ENCODE peak calls at places on chromosomes 12 and 14, in five cellular contexts. One of them, this sample, is unnamed.

GRCh38 chr12:110421159-110421661 is 17.7 kb upstream of the ANAPC7 start:
- DNase-seq in activated T-helper 1 cell treated with Interleukin-2 at 50 U/mL for 16 hours: no peak
- DNase-seq in AG08396: no peak
- DNase-seq in stomach: no peak
- DNase-seq in endothelial cell of umbilical vein: no peak
- DNase-seq in this sample: no peak

GRCh38 chr12:45666452-45667215 is 62.9 kb upstream of the ARID2 start:
- DNase-seq in activated T-helper 1 cell treated with Interleukin-2 at 50 U/mL for 16 hours: no peak
- DNase-seq in AG08396: no peak
- DNase-seq in stomach: no peak
- DNase-seq in endothelial cell of umbilical vein: no peak
- DNase-seq in this sample: no peak

GRCh38 chr12:24937553-24938244 is 11.2 kb downstream of the BCAT1 start:
- DNase-seq in activated T-helper 1 cell treated with Interleukin-2 at 50 U/mL for 16 hours: no peak
- DNase-seq in AG08396: no peak
- DNase-seq in stomach: no peak
- DNase-seq in endothelial cell of umbilical vein: no peak
- DNase-seq in this sample: peak; percentile 12

GRCh38 chr12:66741919-66742318 is 63.0 kb upstream of the GRIP1 start:
- DNase-seq in activated T-helper 1 cell treated with Interleukin-2 at 50 U/mL for 16 hours: no peak
- DNase-seq in AG08396: no peak
- DNase-seq in stomach: no peak
- DNase-seq in endothelial cell of umbilical vein: no peak
- DNase-seq in this sample: no peak

GRCh38 chr12:126182619-126183236 is 1117.5 kb downstream of the AACS start:
- DNase-seq in activated T-helper 1 cell treated with Interleukin-2 at 50 U/mL for 16 hours: no peak
- DNase-seq in AG08396: no peak
- DNase-seq in stomach: no peak
- DNase-seq in endothelial cell of umbilical vein: no peak
- DNase-seq in this sample: no peak

GRCh38 chr12:59181378-59181777 is 261.1 kb upstream of the LRIG3 start:
- DNase-seq in activated T-helper 1 cell treated with Interleukin-2 at 50 U/mL for 16 hours: no peak
- DNase-seq in AG08396: no peak
- DNase-seq in stomach: no peak
- DNase-seq in endothelial cell of umbilical vein: no peak
- DNase-seq in this sample: no peak

GRCh38 chr14:50342211-50343080 is 30.3 kb downstream of the DMAC2L start:
- DNase-seq in activated T-helper 1 cell treated with Interleukin-2 at 50 U/mL for 16 hours: no peak
- DNase-seq in AG08396: peak; percentile 72
- DNase-seq in stomach: no peak
- DNase-seq in endothelial cell of umbilical vein: peak; percentile 84
- DNase-seq in this sample: no peak

GRCh38 chr14:94354638-94355185 is 31.6 kb upstream of the SERPINA6 start:
- DNase-seq in activated T-helper 1 cell treated with Interleukin-2 at 50 U/mL for 16 hours: no peak
- DNase-seq in AG08396: no peak
- DNase-seq in stomach: peak; percentile 7
- DNase-seq in endothelial cell of umbilical vein: no peak
- DNase-seq in this sample: no peak

GRCh38 chr14:79285263-79285662 is 926.0 kb downstream of the DIO2 start:
- DNase-seq in activated T-helper 1 cell treated with Interleukin-2 at 50 U/mL for 16 hours: no peak
- DNase-seq in AG08396: no peak
- DNase-seq in stomach: no peak
- DNase-seq in endothelial cell of umbilical vein: no peak
- DNase-seq in this sample: no peak

GRCh38 chr14:39342768-39343167 is 89.5 kb downstream of the FBXO33 start:
- DNase-seq in activated T-helper 1 cell treated with Interleukin-2 at 50 U/mL for 16 hours: no peak
- DNase-seq in AG08396: no peak
- DNase-seq in stomach: no peak
- DNase-seq in endothelial cell of umbilical vein: no peak
- DNase-seq in this sample: no peak

GRCh38 chr14:31038521-31039166 is 12.5 kb upstream of the STRN3 start:
- DNase-seq in activated T-helper 1 cell treated with Interleukin-2 at 50 U/mL for 16 hours: no peak
- DNase-seq in AG08396: no peak
- DNase-seq in stomach: no peak
- DNase-seq in endothelial cell of umbilical vein: peak; percentile 96
- DNase-seq in this sample: no peak

GRCh38 chr12:71873821-71874220 is 34.3 kb downstream of the TBC1D15 start:
- DNase-seq in activated T-helper 1 cell treated with Interleukin-2 at 50 U/mL for 16 hours: no peak
- DNase-seq in AG08396: no peak
- DNase-seq in stomach: no peak
- DNase-seq in endothelial cell of umbilical vein: no peak
- DNase-seq in this sample: no peak

GRCh38 chr12:93884794-93885460 is 207.8 kb downstream of the CRADD start:
- DNase-seq in activated T-helper 1 cell treated with Interleukin-2 at 50 U/mL for 16 hours: no peak
- DNase-seq in AG08396: no peak
- DNase-seq in stomach: no peak
- DNase-seq in endothelial cell of umbilical vein: no peak
- DNase-seq in this sample: no peak

GRCh38 chr14:76699901-76700590 is 61.2 kb upstream of the VASH1 start:
- DNase-seq in activated T-helper 1 cell treated with Interleukin-2 at 50 U/mL for 16 hours: no peak
- DNase-seq in AG08396: no peak
- DNase-seq in stomach: no peak
- DNase-seq in endothelial cell of umbilical vein: no peak
- DNase-seq in this sample: no peak

GRCh38 chr12:50234347-50234746 is 49.0 kb downstream of the LIMA1 start:
- DNase-seq in activated T-helper 1 cell treated with Interleukin-2 at 50 U/mL for 16 hours: no peak
- DNase-seq in AG08396: no peak
- DNase-seq in stomach: peak; percentile 32
- DNase-seq in endothelial cell of umbilical vein: no peak
- DNase-seq in this sample: no peak

GRCh38 chr14:70473825-70474224 is 21.9 kb downstream of the ADAM21 start:
- DNase-seq in activated T-helper 1 cell treated with Interleukin-2 at 50 U/mL for 16 hours: no peak
- DNase-seq in AG08396: no peak
- DNase-seq in stomach: no peak
- DNase-seq in endothelial cell of umbilical vein: no peak
- DNase-seq in this sample: no peak

GRCh38 chr12:124727244-124727673 is 136.4 kb downstream of the SCARB1 start:
- DNase-seq in activated T-helper 1 cell treated with Interleukin-2 at 50 U/mL for 16 hours: no peak
- DNase-seq in AG08396: no peak
- DNase-seq in stomach: peak; percentile 43
- DNase-seq in endothelial cell of umbilical vein: peak; percentile 86
- DNase-seq in this sample: peak; percentile 65

GRCh38 chr14:45199246-45199645 is 53.8 kb downstream of the MIS18BP1 start:
- DNase-seq in activated T-helper 1 cell treated with Interleukin-2 at 50 U/mL for 16 hours: no peak
- DNase-seq in AG08396: peak; percentile 15
- DNase-seq in stomach: no peak
- DNase-seq in endothelial cell of umbilical vein: no peak
- DNase-seq in this sample: no peak

GRCh38 chr12:98440165-98440581 is 75.2 kb upstream of the TMPO start:
- DNase-seq in activated T-helper 1 cell treated with Interleukin-2 at 50 U/mL for 16 hours: no peak
- DNase-seq in AG08396: peak; percentile 73
- DNase-seq in stomach: peak; percentile 35
- DNase-seq in endothelial cell of umbilical vein: peak; percentile 95
- DNase-seq in this sample: no peak

GRCh38 chr12:6074394-6074793 is 50.1 kb downstream of the VWF start:
- DNase-seq in activated T-helper 1 cell treated with Interleukin-2 at 50 U/mL for 16 hours: no peak
- DNase-seq in AG08396: no peak
- DNase-seq in stomach: no peak
- DNase-seq in endothelial cell of umbilical vein: no peak
- DNase-seq in this sample: no peak

GRCh38 chr14:84485016-84485415 is 1044.9 kb upstream of the FLRT2 start:
- DNase-seq in activated T-helper 1 cell treated with Interleukin-2 at 50 U/mL for 16 hours: no peak
- DNase-seq in AG08396: no peak
- DNase-seq in stomach: no peak
- DNase-seq in endothelial cell of umbilical vein: no peak
- DNase-seq in this sample: no peak

GRCh38 chr12:7012024-7012607 is 6.2 kb downstream of the LPCAT3 start:
- DNase-seq in activated T-helper 1 cell treated with Interleukin-2 at 50 U/mL for 16 hours: no peak
- DNase-seq in AG08396: no peak
- DNase-seq in stomach: no peak
- DNase-seq in endothelial cell of umbilical vein: no peak
- DNase-seq in this sample: no peak

GRCh38 chr14:44162197-44162596 is 344.9 kb downstream of the FSCB start:
- DNase-seq in activated T-helper 1 cell treated with Interleukin-2 at 50 U/mL for 16 hours: no peak
- DNase-seq in AG08396: no peak
- DNase-seq in stomach: no peak
- DNase-seq in endothelial cell of umbilical vein: no peak
- DNase-seq in this sample: no peak

GRCh38 chr14:49769581-49770211 is 1.7 kb downstream of the KLHDC2 start:
- DNase-seq in activated T-helper 1 cell treated with Interleukin-2 at 50 U/mL for 16 hours: no peak
- DNase-seq in AG08396: no peak
- DNase-seq in stomach: no peak
- DNase-seq in endothelial cell of umbilical vein: no peak
- DNase-seq in this sample: no peak

GRCh38 chr12:94951071-94951639 is 52.3 kb downstream of the NDUFA12 start:
- DNase-seq in activated T-helper 1 cell treated with Interleukin-2 at 50 U/mL for 16 hours: no peak
- DNase-seq in AG08396: no peak
- DNase-seq in stomach: no peak
- DNase-seq in endothelial cell of umbilical vein: no peak
- DNase-seq in this sample: no peak

GRCh38 chr14:99234982-99235491 is 37.0 kb downstream of the BCL11B start:
- DNase-seq in activated T-helper 1 cell treated with Interleukin-2 at 50 U/mL for 16 hours: peak; percentile 53
- DNase-seq in AG08396: no peak
- DNase-seq in stomach: no peak
- DNase-seq in endothelial cell of umbilical vein: no peak
- DNase-seq in this sample: no peak

This sample was measured in H54.